ENCODE peak calls at places on chromosomes 1 and 21, in five cellular contexts. C is neural crest cell; Y is HCEC 1CT; A is AML-193; F is stimulated activated effector memory CD8-positive, alpha-beta T cell treated with anti-CD3 and anti-CD28 coated beads, Interleukin-12 subunit alpha, Interleukin-12 subunit beta, amount 100 ng/mL, for 72 hours. Z is an unnamed sample.

GRCh38 chr1:165686121-165686970 is 12.0 kb downstream of the ALDH9A1 start:
- DNase-seq in A (peak; percentile 34), Y (no peak), F (no peak), C (no peak), Z (no peak)

GRCh38 chr1:208654241-208654640 is 410.1 kb upstream of the PLXNA2 start:
- DNase-seq in F (no peak), A (peak; percentile 26), Y (peak; percentile 14), C (no peak), Z (no peak)

GRCh38 chr1:44049839-44050238 is 18.6 kb upstream of the SLC6A9 start:
- DNase-seq in A (no peak), Y (peak; percentile 91), C (no peak), F (no peak), Z (peak; percentile 85)

GRCh38 chr1:44545961-44546360 is 128.3 kb downstream of the TMEM53 start:
- DNase-seq in A (no peak), Y (no peak), F (no peak), C (no peak), Z (no peak)

GRCh38 chr1:159211331-159212136 is 6.9 kb downstream of the ACKR1 start:
- DNase-seq in C (peak; percentile 61), F (peak; percentile 62), A (peak; percentile 21), Y (no peak), Z (no peak)

GRCh38 chr1:31759266-31760023 is 4.7 kb downstream of the ADGRB2 start:
- DNase-seq in Y (no peak), A (no peak), C (no peak), F (no peak), Z (no peak)

GRCh38 chr1:24294757-24295371 is 24.3 kb upstream of the GRHL3 start:
- DNase-seq in C (no peak), Y (peak; percentile 90), F (no peak), A (no peak), Z (peak; percentile 51)

GRCh38 chr1:73637275-73637674 is 560.7 kb downstream of the LRRIQ3 start:
- DNase-seq in C (no peak), Y (no peak), A (peak; percentile 29), F (no peak), Z (no peak)

GRCh38 chr21:34336756-34337391 is 26.9 kb upstream of the KCNE2 start:
- DNase-seq in Y (peak; percentile 37), F (no peak), C (no peak), A (no peak), Z (no peak)

GRCh38 chr1:156196445-156196844 is 2.5 kb downstream of the SLC25A44 start:
- DNase-seq in A (no peak), C (no peak), F (no peak), Y (no peak), Z (no peak)

GRCh38 chr1:93328809-93329477 is 16.8 kb upstream of the DR1 start:
- DNase-seq in F (no peak), C (no peak), A (no peak), Y (peak; percentile 42), Z (peak; percentile 57)

GRCh38 chr21:29939859-29940245 is at the start of gene GRIK1:
- DNase-seq in C (peak; percentile 29), F (no peak), A (no peak), Y (no peak), Z (no peak)

GRCh38 chr1:27650146-27650526 is 15.2 kb upstream of the FGR start:
- DNase-seq in Y (no peak), C (no peak), F (no peak), A (no peak), Z (no peak)

GRCh38 chr1:231338270-231339128 is at the start of gene SPRTN:
- DNase-seq in F (no peak), Y (no peak), A (no peak), C (no peak), Z (no peak)

GRCh38 chr1:89844236-89844807 is 23.5 kb downstream of the LRRC8D start:
- DNase-seq in C (no peak), Y (peak; percentile 23), A (no peak), F (no peak), Z (no peak)

GRCh38 chr1:68372487-68372886 is 77.3 kb downstream of the RPE65 start:
- DNase-seq in F (no peak), Y (no peak), C (no peak), A (no peak), Z (no peak)

GRCh38 chr1:60573726-60574409 is 500.3 kb upstream of the C1orf87 start:
- DNase-seq in A (no peak), Y (peak; percentile 4), C (no peak), F (no peak), Z (no peak)

GRCh38 chr1:78047131-78047530 is 1.4 kb downstream of the GIPC2 start:
- DNase-seq in Y (no peak), C (no peak), F (no peak), A (no peak), Z (no peak)

GRCh38 chr1:53535846-53536245 is 76.6 kb downstream of the DMRTB1 start:
- DNase-seq in A (no peak), Y (peak; percentile 29), C (no peak), F (no peak), Z (no peak)